ENCODE peak calls at places on chromosomes 5 and 9, in eight cellular contexts. H is cerebellum; Z is NCI-H1092; G is breast epithelium; E is stimulated activated CD4-positive, alpha-beta T cell treated with anti-CD3 and anti-CD28 coated beads, Interleukin-15, amount 100 ng/mL, for 1 hour; N is activated CD8-positive, alpha-beta memory T cell treated with anti-CD3 and anti-CD28 coated beads for 1 hour; Q is vagina; L is tibial nerve. D is an unnamed sample.

GRCh38 chr9:131633491-131634031 is 88.2 kb downstream of the PRRT1B start:
- DNase-seq in H (no peak), Z (no peak), G (peak), E (no peak), N (no peak), Q (no peak), L (no peak), D (no peak)

GRCh38 chr5:170429014-170429413 is 39.8 kb upstream of the KCNMB1 start:
- DNase-seq in H (no peak), Z (no peak), G (no peak), E (no peak), N (no peak), Q (no peak), L (no peak), D (no peak)

GRCh38 chr5:110289213-110289810 is 437.2 kb downstream of the TMEM232 start:
- DNase-seq in H (no peak), Z (no peak), G (no peak), E (no peak), N (no peak), Q (no peak), L (no peak), D (no peak)

GRCh38 chr5:132907161-132907560 is 33.7 kb downstream of the LEAP2 start:
- DNase-seq in H (no peak), Z (no peak), G (no peak), E (no peak), N (no peak), Q (no peak), L (no peak), D (no peak)

GRCh38 chr9:93003552-93004407 is 54.7 kb upstream of the SUSD3 start:
- DNase-seq in H (peak), Z (peak), G (peak), E (peak), N (peak), Q (peak), L (peak), D (no peak)

GRCh38 chr5:174727794-174728662 is 3.6 kb downstream of the MSX2 start:
- DNase-seq in H (no peak), Z (no peak), G (no peak), E (no peak), N (no peak), Q (no peak), L (no peak), D (no peak)

GRCh38 chr5:181260720-181261319 is at the start of gene TRIM52:
- DNase-seq in H (peak), Z (no peak), G (peak), E (peak), N (peak), Q (no peak), L (peak), D (no peak)

GRCh38 chr5:25028994-25029393 is 384.2 kb upstream of the CDH10 start:
- DNase-seq in H (peak), Z (peak), G (no peak), E (no peak), N (no peak), Q (no peak), L (no peak), D (no peak)

GRCh38 chr9:123033864-123034598 is 564 bp downstream of the GPR21 start:
- DNase-seq in H (peak), Z (no peak), G (no peak), E (no peak), N (no peak), Q (no peak), L (no peak), D (no peak)

GRCh38 chr5:54867310-54867944 is 118.0 kb downstream of the ESM1 start:
- DNase-seq in H (peak), Z (no peak), G (no peak), E (no peak), N (no peak), Q (no peak), L (no peak), D (no peak)

GRCh38 chr9:123584202-123585176 is 228.5 kb downstream of the CRB2 start:
- DNase-seq in H (no peak), Z (no peak), G (no peak), E (no peak), N (no peak), Q (no peak), L (no peak), D (no peak)